ENCODE peak calls at places on chromosomes 3 and 15, in six cellular contexts. D, B, O, I, M and J are unnamed samples.

GRCh38 chr15:67248106-67248505 is 6.4 kb downstream of the AAGAB start:
- DNase-seq in M (no peak), D (no peak), B (no peak), O (no peak), I (no peak), J (no peak)

GRCh38 chr3:172221550-172221949 is 182.2 kb downstream of the FNDC3B start:
- DNase-seq in D (no peak), I (no peak), B (no peak), M (no peak), O (no peak), J (no peak)

GRCh38 chr3:105327662-105328337 is 38.9 kb upstream of the ALCAM start:
- DNase-seq in M (no peak), D (no peak), O (no peak), I (no peak), B (no peak), J (no peak)

GRCh38 chr3:129441782-129442181 is 1.8 kb downstream of the IFT122 start:
- DNase-seq in O (peak; percentile 72), D (no peak), M (no peak), B (no peak), I (no peak), J (no peak)

GRCh38 chr15:86735244-86736040 is 655.8 kb downstream of the AGBL1 start:
- DNase-seq in O (no peak), D (no peak), B (no peak), I (no peak), M (no peak), J (no peak)

GRCh38 chr3:23740517-23741402 is 65.0 kb upstream of the UBE2E1 start:
- DNase-seq in D (peak; percentile 35), M (no peak), I (peak; percentile 61), O (peak; percentile 71), B (no peak), J (no peak)

GRCh38 chr3:36461588-36461987 is 81.3 kb downstream of the STAC start:
- DNase-seq in I (no peak), B (no peak), M (no peak), D (no peak), O (no peak), J (no peak)

GRCh38 chr3:149494022-149494758 is 19.7 kb downstream of the TM4SF4 start:
- DNase-seq in I (peak; percentile 44), O (peak; percentile 74), M (no peak), B (peak; percentile 62), D (peak; percentile 82), J (no peak)

GRCh38 chr3:72661115-72661457 is 187.2 kb downstream of the SHQ1 start:
- DNase-seq in O (peak; percentile 83), D (peak; percentile 63), B (peak; percentile 78), I (no peak), M (no peak), J (no peak)

GRCh38 chr3:171039674-171040073 is 13.2 kb upstream of the SLC2A2 start:
- DNase-seq in O (no peak), B (no peak), I (no peak), M (no peak), D (no peak), J (no peak)

GRCh38 chr3:115800489-115801080 is 177.3 kb downstream of the GAP43 start:
- DNase-seq in D (no peak), M (no peak), I (no peak), B (no peak), O (no peak), J (no peak)

GRCh38 chr15:96335429-96335807 is 4.9 kb downstream of the NR2F2 start:
- DNase-seq in B (no peak), O (no peak), M (no peak), I (no peak), D (no peak), J (no peak)

GRCh38 chr3:102979682-102980378 is 545.0 kb downstream of the ZPLD1 start:
- DNase-seq in O (peak; percentile 88), D (peak; percentile 70), B (peak; percentile 85), I (no peak), M (no peak), J (no peak)

GRCh38 chr3:149005424-149005823 is 14.1 kb downstream of the GYG1 start:
- DNase-seq in I (no peak), B (no peak), O (no peak), M (no peak), D (no peak), J (no peak)

GRCh38 chr15:40338921-40339620 is 1.7 kb downstream of the CCDC9B start:
- DNase-seq in O (peak; percentile 86), D (no peak), I (no peak), B (peak; percentile 60), M (no peak), J (no peak)

GRCh38 chr3:25784971-25785370 is 1.7 kb upstream of the NGLY1 start:
- DNase-seq in O (no peak), I (no peak), D (no peak), B (no peak), M (no peak), J (no peak)

GRCh38 chr3:29152379-29152778 is 128.5 kb upstream of the RBMS3 start:
- DNase-seq in I (no peak), B (no peak), O (no peak), D (no peak), M (no peak), J (no peak)
- TF ChIP-seq CTCF in I (no peak), B (no peak), O (no peak), D (no peak), M (peak; percentile 41), J (no peak)

GRCh38 chr3:2166552-2166951 is 67.9 kb downstream of the CNTN4 start:
- DNase-seq in B (no peak), D (peak; percentile 10), M (no peak), O (no peak), I (no peak), J (no peak)
- TF ChIP-seq CTCF in B (no peak), D (peak; percentile 33), M (peak; percentile 49), O (no peak), I (peak; percentile 28), J (no peak)

GRCh38 chr3:152538518-152538917 is 269.8 kb downstream of the MBNL1 start:
- DNase-seq in M (no peak), B (no peak), I (no peak), O (no peak), D (no peak), J (no peak)

GRCh38 chr3:152540120-152540519 is 271.4 kb downstream of the MBNL1 start:
- DNase-seq in B (no peak), D (no peak), O (no peak), M (no peak), I (no peak), J (no peak)

DNA sequence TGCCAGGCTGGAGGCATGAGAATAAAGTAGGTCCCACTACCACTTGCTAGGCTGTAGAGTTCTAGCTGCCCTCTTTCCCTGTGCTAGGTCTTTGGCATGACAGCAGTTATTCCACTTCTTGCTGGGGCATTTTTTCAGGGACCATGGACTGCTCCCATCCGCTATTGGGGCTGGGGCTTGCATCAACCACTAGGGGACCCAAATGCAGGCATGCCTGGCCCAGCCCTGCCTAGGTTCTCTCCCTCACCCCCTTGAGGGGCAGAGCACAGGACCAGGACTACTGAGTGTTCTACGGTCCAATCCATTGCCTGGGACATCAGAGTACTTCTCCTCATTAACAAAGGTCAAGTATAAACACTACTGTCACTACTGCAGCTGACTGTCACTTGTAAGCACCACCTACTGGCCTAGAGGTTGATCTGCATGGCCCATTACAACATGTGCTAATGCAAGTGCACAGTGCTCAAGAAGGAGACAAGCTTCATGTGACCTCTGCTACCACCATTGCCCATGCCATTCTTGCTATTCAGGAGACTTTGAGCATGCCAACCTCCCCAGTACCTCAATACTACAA is 270.5 kb downstream of the MBNL1 start:
- DNase-seq in D (no peak), I (no peak), B (no peak), M (no peak), O (no peak), J (no peak)
- TF ChIP-seq CTCF in D (no peak), I (no peak), B (no peak), M (no peak), O (no peak), J (no peak)

GRCh38 chr3:29759021-29759359 is 478.1 kb downstream of the RBMS3 start:
- DNase-seq in B (no peak), M (no peak), I (no peak), O (no peak), D (no peak), J (no peak)

GRCh38 chr3:29763115-29763514 is 482.2 kb downstream of the RBMS3 start:
- DNase-seq in I (no peak), M (no peak), D (no peak), B (no peak), O (no peak), J (no peak)

GRCh38 chr3:29764059-29764458 is 483.2 kb downstream of the RBMS3 start:
- DNase-seq in O (no peak), D (no peak), I (no peak), M (no peak), B (no peak), J (no peak)

GRCh38 chr3:29759443-29760033 is 478.7 kb downstream of the RBMS3 start:
- DNase-seq in O (no peak), B (no peak), I (no peak), D (peak; percentile 8), M (no peak), J (no peak)

GRCh38 chr3:29764603-29765254 is 483.9 kb downstream of the RBMS3 start:
- DNase-seq in M (no peak), O (no peak), D (peak; percentile 59), B (no peak), I (no peak), J (no peak)
- TF ChIP-seq CTCF in M (peak; percentile 94), O (peak; percentile 65), D (peak; percentile 54), B (peak; percentile 62), I (peak; percentile 40), J (peak; percentile 21)

DNA sequence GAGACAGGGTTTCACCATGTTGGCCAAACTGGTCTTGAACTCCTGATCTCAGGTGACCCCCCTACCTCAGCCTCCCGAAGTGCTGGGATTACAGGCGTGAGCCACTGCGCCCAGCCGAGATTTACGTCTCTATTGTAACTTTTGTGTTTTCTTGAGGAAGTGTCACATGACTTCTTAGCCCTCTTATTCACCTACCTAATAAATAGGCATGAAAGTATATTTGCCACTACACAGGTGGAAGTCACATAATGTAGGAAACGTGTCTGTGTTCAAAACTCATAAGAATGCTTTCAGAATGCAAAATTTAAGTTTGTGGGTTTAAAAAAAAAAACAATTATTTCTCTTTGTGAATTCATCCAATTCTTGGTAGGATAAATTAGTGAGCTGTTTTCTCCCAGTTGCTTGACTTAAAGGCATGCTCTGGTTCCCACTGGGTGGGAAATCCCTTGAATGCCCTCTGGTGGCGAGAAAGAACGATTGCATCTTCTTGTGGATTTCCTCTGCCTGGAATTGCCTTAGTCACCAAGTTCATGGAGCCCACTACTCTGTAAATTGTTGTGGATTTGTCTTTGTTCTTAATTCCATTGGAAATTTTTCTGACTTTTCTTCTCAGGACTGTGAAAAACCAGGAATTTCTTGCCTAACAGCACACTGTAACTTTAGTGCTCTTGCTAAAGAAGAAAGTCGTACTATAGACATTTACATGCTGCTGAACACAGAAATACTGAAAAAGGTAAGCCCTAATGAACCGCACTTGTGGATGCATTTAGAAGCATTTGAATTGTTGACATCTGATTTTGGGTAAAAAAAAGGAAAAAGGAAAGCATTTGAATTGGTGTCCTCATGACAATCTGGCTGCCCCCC is 82.2 kb upstream of the CTDSPL start:
- DNase-seq in M (no peak), I (peak; percentile 68), D (peak; percentile 87), B (no peak), O (no peak), J (no peak)
- TF ChIP-seq CTCF in M (peak; percentile 93), I (peak; percentile 80), D (peak; percentile 84), B (peak; percentile 84), O (peak; percentile 82), J (peak; percentile 72)

GRCh38 chr15:25438601-25439455 is at the start of gene UBE3A:
- DNase-seq in M (peak; percentile 97), O (peak; percentile 95), D (peak; percentile 97), I (peak; percentile 95), B (peak; percentile 96), J (peak; percentile 97)
- TF ChIP-seq CTCF in M (peak; percentile 54), O (peak; percentile 2), D (peak; percentile 30), I (peak; percentile 46), B (peak; percentile 10), J (no peak)